ENCODE peak calls at places on chromosomes 1 and 21, in nine cellular contexts. One of them, this sample, is unnamed.

GRCh38 chr1:51898090-51898734 is 19.7 kb upstream of the NRDC start:
- DNase-seq in left ventricle myocardium inferior: no peak
- DNase-seq in A673: peak
- DNase-seq in ovary: no peak
- DNase-seq in CD8-positive, alpha-beta T cell: no peak
- DNase-seq in AG04450: peak
- DNase-seq in trophoblast cell: no peak
- DNase-seq in psoas muscle: no peak
- DNase-seq in A549: peak
- DNase-seq in this sample: no peak

GRCh38 chr21:14956826-14957225 is 108.0 kb downstream of the NRIP1 start:
- DNase-seq in left ventricle myocardium inferior: no peak
- DNase-seq in A673: no peak
- DNase-seq in ovary: no peak
- DNase-seq in CD8-positive, alpha-beta T cell: no peak
- DNase-seq in AG04450: peak
- DNase-seq in trophoblast cell: peak
- DNase-seq in psoas muscle: no peak
- DNase-seq in A549: no peak
- DNase-seq in this sample: no peak

GRCh38 chr1:34985063-34985770 is at the start of gene TMEM35B:
- DNase-seq in left ventricle myocardium inferior: peak
- DNase-seq in A673: peak
- DNase-seq in ovary: peak
- DNase-seq in CD8-positive, alpha-beta T cell: peak
- DNase-seq in AG04450: no peak
- DNase-seq in trophoblast cell: peak
- DNase-seq in psoas muscle: peak
- DNase-seq in A549: peak
- DNase-seq in this sample: peak

GRCh38 chr21:17441370-17441769 is 71.5 kb upstream of the CXADR start:
- DNase-seq in left ventricle myocardium inferior: no peak
- DNase-seq in A673: no peak
- DNase-seq in ovary: no peak
- DNase-seq in CD8-positive, alpha-beta T cell: no peak
- DNase-seq in AG04450: no peak
- DNase-seq in trophoblast cell: no peak
- DNase-seq in psoas muscle: no peak
- DNase-seq in A549: peak
- DNase-seq in this sample: no peak

GRCh38 chr21:15437873-15438272 is 291.9 kb upstream of the USP25 start:
- DNase-seq in left ventricle myocardium inferior: no peak
- DNase-seq in A673: no peak
- DNase-seq in ovary: no peak
- DNase-seq in CD8-positive, alpha-beta T cell: no peak
- DNase-seq in AG04450: no peak
- DNase-seq in trophoblast cell: no peak
- DNase-seq in psoas muscle: no peak
- DNase-seq in A549: no peak
- DNase-seq in this sample: no peak

GRCh38 chr1:160778976-160779375 is 17.0 kb upstream of the LY9 start:
- DNase-seq in left ventricle myocardium inferior: no peak
- DNase-seq in A673: no peak
- DNase-seq in ovary: no peak
- DNase-seq in CD8-positive, alpha-beta T cell: no peak
- DNase-seq in AG04450: no peak
- DNase-seq in trophoblast cell: no peak
- DNase-seq in psoas muscle: no peak
- DNase-seq in A549: no peak
- DNase-seq in this sample: no peak

GRCh38 chr1:29805122-29805895 is 569.0 kb downstream of the PTPRU start:
- DNase-seq in left ventricle myocardium inferior: no peak
- DNase-seq in A673: no peak
- DNase-seq in ovary: no peak
- DNase-seq in CD8-positive, alpha-beta T cell: no peak
- DNase-seq in AG04450: no peak
- DNase-seq in trophoblast cell: no peak
- DNase-seq in psoas muscle: no peak
- DNase-seq in A549: no peak
- DNase-seq in this sample: no peak

GRCh38 chr1:66533804-66534745 is at the start of gene SGIP1:
- DNase-seq in left ventricle myocardium inferior: peak
- DNase-seq in A673: no peak
- DNase-seq in ovary: peak
- DNase-seq in CD8-positive, alpha-beta T cell: peak
- DNase-seq in AG04450: peak
- DNase-seq in trophoblast cell: peak
- DNase-seq in psoas muscle: peak
- DNase-seq in A549: no peak
- DNase-seq in this sample: peak

GRCh38 chr1:228898582-228898992 is 163.3 kb downstream of the RHOU start:
- DNase-seq in left ventricle myocardium inferior: no peak
- DNase-seq in A673: no peak
- DNase-seq in ovary: no peak
- DNase-seq in CD8-positive, alpha-beta T cell: no peak
- DNase-seq in AG04450: no peak
- DNase-seq in trophoblast cell: no peak
- DNase-seq in psoas muscle: no peak
- DNase-seq in A549: no peak
- DNase-seq in this sample: no peak

GRCh38 chr21:28687571-28687970 is 305.1 kb downstream of the LTN1 start:
- DNase-seq in left ventricle myocardium inferior: no peak
- DNase-seq in A673: no peak
- DNase-seq in ovary: no peak
- DNase-seq in CD8-positive, alpha-beta T cell: no peak
- DNase-seq in AG04450: no peak
- DNase-seq in trophoblast cell: no peak
- DNase-seq in psoas muscle: no peak
- DNase-seq in A549: no peak
- DNase-seq in this sample: no peak

GRCh38 chr1:234504969-234505773 is 26.2 kb upstream of the TARBP1 start:
- DNase-seq in left ventricle myocardium inferior: no peak
- DNase-seq in A673: no peak
- DNase-seq in ovary: no peak
- DNase-seq in CD8-positive, alpha-beta T cell: no peak
- DNase-seq in AG04450: no peak
- DNase-seq in trophoblast cell: no peak
- DNase-seq in psoas muscle: no peak
- DNase-seq in A549: no peak
- DNase-seq in this sample: no peak

GRCh38 chr1:86429830-86430229 is 5.9 kb downstream of the CLCA2 start:
- DNase-seq in left ventricle myocardium inferior: no peak
- DNase-seq in A673: peak
- DNase-seq in ovary: peak
- DNase-seq in CD8-positive, alpha-beta T cell: no peak
- DNase-seq in AG04450: peak
- DNase-seq in trophoblast cell: peak
- DNase-seq in psoas muscle: no peak
- DNase-seq in A549: peak
- DNase-seq in this sample: no peak

GRCh38 chr1:65265296-65266271 is 43.8 kb upstream of the DNAJC6 start:
- DNase-seq in left ventricle myocardium inferior: peak
- DNase-seq in A673: peak
- DNase-seq in ovary: peak
- DNase-seq in CD8-positive, alpha-beta T cell: peak
- DNase-seq in AG04450: no peak
- DNase-seq in trophoblast cell: no peak
- DNase-seq in psoas muscle: no peak
- DNase-seq in A549: no peak
- DNase-seq in this sample: no peak

GRCh38 chr1:205588691-205589445 is 42.9 kb downstream of the ELK4 start:
- DNase-seq in left ventricle myocardium inferior: no peak
- DNase-seq in A673: peak
- DNase-seq in ovary: no peak
- DNase-seq in CD8-positive, alpha-beta T cell: no peak
- DNase-seq in AG04450: no peak
- DNase-seq in trophoblast cell: no peak
- DNase-seq in psoas muscle: peak
- DNase-seq in A549: peak
- DNase-seq in this sample: no peak

DNA sequence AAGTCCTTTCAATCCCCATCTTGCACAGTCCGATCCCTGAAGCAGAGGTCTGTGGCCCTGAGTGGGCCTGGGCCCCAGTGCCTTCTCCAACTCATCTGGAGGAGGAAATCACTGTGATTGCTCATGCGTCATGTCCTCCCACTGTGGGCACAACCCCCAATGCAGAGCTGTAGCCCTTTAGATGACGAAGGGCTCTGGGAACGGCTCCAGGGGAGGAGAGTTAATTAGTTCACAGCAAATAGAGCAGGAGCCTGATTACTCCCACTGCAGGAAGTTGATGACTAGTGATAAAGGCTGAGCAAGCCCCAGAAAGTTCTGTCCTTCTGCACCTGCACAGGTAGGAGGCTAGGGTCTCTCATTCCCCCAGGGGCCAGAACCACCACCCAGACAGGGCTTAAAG is 111.5 kb downstream of the CCDC185 start:
- DNase-seq in left ventricle myocardium inferior: no peak
- DNase-seq in A673: peak
- DNase-seq in ovary: no peak
- DNase-seq in CD8-positive, alpha-beta T cell: no peak
- DNase-seq in AG04450: peak
- DNase-seq in trophoblast cell: no peak
- DNase-seq in psoas muscle: no peak
- DNase-seq in A549: no peak
- DNase-seq in this sample: no peak
- H3K27ac ChIP-seq in left ventricle myocardium inferior: no peak
- H3K27ac ChIP-seq in A673: no peak
- H3K27ac ChIP-seq in ovary: no peak
- H3K27ac ChIP-seq in CD8-positive, alpha-beta T cell: no peak
- H3K27ac ChIP-seq in AG04450: no peak
- H3K27ac ChIP-seq in trophoblast cell: no peak
- H3K27ac ChIP-seq in psoas muscle: no peak
- H3K27ac ChIP-seq in A549: no peak
- H3K27ac ChIP-seq in this sample: no peak

GRCh38 chr1:175193339-175193950 is 869 bp upstream of the KIAA0040 start:
- DNase-seq in left ventricle myocardium inferior: no peak
- DNase-seq in A673: no peak
- DNase-seq in ovary: no peak
- DNase-seq in CD8-positive, alpha-beta T cell: no peak
- DNase-seq in AG04450: no peak
- DNase-seq in trophoblast cell: no peak
- DNase-seq in psoas muscle: no peak
- DNase-seq in A549: no peak
- DNase-seq in this sample: no peak

GRCh38 chr1:175195281-175195680 is 2.7 kb upstream of the KIAA0040 start:
- DNase-seq in left ventricle myocardium inferior: no peak
- DNase-seq in A673: no peak
- DNase-seq in ovary: no peak
- DNase-seq in CD8-positive, alpha-beta T cell: no peak
- DNase-seq in AG04450: no peak
- DNase-seq in trophoblast cell: no peak
- DNase-seq in psoas muscle: no peak
- DNase-seq in A549: no peak
- DNase-seq in this sample: no peak

GRCh38 chr1:175191654-175192053 is 922 bp downstream of the KIAA0040 start:
- DNase-seq in left ventricle myocardium inferior: no peak
- DNase-seq in A673: no peak
- DNase-seq in ovary: no peak
- DNase-seq in CD8-positive, alpha-beta T cell: peak
- DNase-seq in AG04450: no peak
- DNase-seq in trophoblast cell: no peak
- DNase-seq in psoas muscle: no peak
- DNase-seq in A549: no peak
- DNase-seq in this sample: no peak

GRCh38 chr1:175192630-175193338 is at the start of gene KIAA0040:
- DNase-seq in left ventricle myocardium inferior: peak
- DNase-seq in A673: peak
- DNase-seq in ovary: peak
- DNase-seq in CD8-positive, alpha-beta T cell: peak
- DNase-seq in AG04450: no peak
- DNase-seq in trophoblast cell: peak
- DNase-seq in psoas muscle: peak
- DNase-seq in A549: peak
- DNase-seq in this sample: no peak

DNA sequence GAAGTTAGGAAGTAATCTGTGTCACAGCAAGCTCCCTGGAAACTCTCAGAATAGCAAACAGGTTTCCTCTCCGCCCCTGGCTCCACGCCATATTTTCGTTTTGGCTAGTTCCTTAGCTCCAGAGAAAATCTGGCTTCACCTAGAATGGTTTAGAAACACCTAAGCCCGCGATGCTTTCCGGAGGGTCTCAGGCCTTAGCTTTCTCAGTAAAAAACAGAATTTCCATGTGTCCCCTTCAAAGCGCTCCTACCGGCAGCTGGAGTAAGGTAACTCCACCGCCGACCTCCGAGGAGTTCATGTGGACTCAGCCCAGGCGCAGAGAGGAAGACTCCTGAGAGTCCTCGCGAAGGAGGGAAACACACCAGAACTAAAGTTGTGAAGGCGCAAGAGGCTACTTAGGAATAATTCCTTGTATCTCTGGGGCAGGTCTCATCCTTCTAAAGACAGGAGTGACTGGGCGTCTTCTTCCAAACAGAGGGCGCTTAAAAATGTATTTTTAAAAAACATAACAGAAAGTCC is 406 bp downstream of the KIAA0040 start:
- DNase-seq in left ventricle myocardium inferior: peak
- DNase-seq in A673: peak
- DNase-seq in ovary: peak
- DNase-seq in CD8-positive, alpha-beta T cell: no peak
- DNase-seq in AG04450: no peak
- DNase-seq in trophoblast cell: peak
- DNase-seq in psoas muscle: peak
- DNase-seq in A549: peak
- DNase-seq in this sample: no peak
- H3K27ac ChIP-seq in left ventricle myocardium inferior: peak
- H3K27ac ChIP-seq in A673: no peak
- H3K27ac ChIP-seq in ovary: peak
- H3K27ac ChIP-seq in CD8-positive, alpha-beta T cell: peak
- H3K27ac ChIP-seq in AG04450: no peak
- H3K27ac ChIP-seq in trophoblast cell: peak
- H3K27ac ChIP-seq in psoas muscle: peak
- H3K27ac ChIP-seq in A549: peak
- H3K27ac ChIP-seq in this sample: no peak

GRCh38 chr1:225474439-225474985 is 46.7 kb upstream of the LBR start:
- DNase-seq in left ventricle myocardium inferior: no peak
- DNase-seq in A673: no peak
- DNase-seq in ovary: no peak
- DNase-seq in CD8-positive, alpha-beta T cell: no peak
- DNase-seq in AG04450: no peak
- DNase-seq in trophoblast cell: no peak
- DNase-seq in psoas muscle: no peak
- DNase-seq in A549: no peak
- DNase-seq in this sample: no peak
- H3K27ac ChIP-seq in left ventricle myocardium inferior: no peak
- H3K27ac ChIP-seq in A673: no peak
- H3K27ac ChIP-seq in ovary: no peak
- H3K27ac ChIP-seq in CD8-positive, alpha-beta T cell: no peak
- H3K27ac ChIP-seq in AG04450: no peak
- H3K27ac ChIP-seq in trophoblast cell: no peak
- H3K27ac ChIP-seq in psoas muscle: no peak
- H3K27ac ChIP-seq in A549: no peak
- H3K27ac ChIP-seq in this sample: peak

DNA sequence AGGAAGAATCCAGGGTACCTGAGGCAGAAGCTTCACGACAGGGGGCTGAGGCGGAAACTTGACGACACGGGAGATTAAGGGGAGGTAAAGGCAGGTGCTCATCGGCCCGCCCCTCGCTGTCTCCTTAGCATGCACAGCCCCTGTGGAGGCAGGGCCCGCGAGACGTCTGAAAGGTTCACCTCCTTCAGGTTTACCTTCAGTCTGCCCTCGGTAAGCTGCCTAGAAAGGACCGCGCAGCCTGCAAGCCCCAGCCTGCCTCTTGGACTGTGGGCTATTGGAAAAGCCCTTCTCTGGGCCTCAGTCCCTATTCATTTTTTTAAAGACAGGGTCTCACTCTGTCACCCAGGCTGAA is 28.5 kb downstream of the KNCN start:
- DNase-seq in left ventricle myocardium inferior: no peak
- DNase-seq in A673: no peak
- DNase-seq in ovary: no peak
- DNase-seq in CD8-positive, alpha-beta T cell: no peak
- DNase-seq in AG04450: no peak
- DNase-seq in trophoblast cell: no peak
- DNase-seq in psoas muscle: peak
- DNase-seq in A549: no peak
- DNase-seq in this sample: no peak
- H3K27ac ChIP-seq in left ventricle myocardium inferior: no peak
- H3K27ac ChIP-seq in A673: no peak
- H3K27ac ChIP-seq in ovary: no peak
- H3K27ac ChIP-seq in CD8-positive, alpha-beta T cell: no peak
- H3K27ac ChIP-seq in AG04450: no peak
- H3K27ac ChIP-seq in trophoblast cell: no peak
- H3K27ac ChIP-seq in psoas muscle: no peak
- H3K27ac ChIP-seq in A549: peak
- H3K27ac ChIP-seq in this sample: no peak